ENCODE peak calls at places on chromosomes 1 and 21, in five cellular contexts. H is tibial nerve, A is A549, Z is heart left ventricle, G is stomach. T is an unnamed sample. For H3K4me1 and H3K9me3, the result is how much of the 10 kb centered on the place peaks cover.

GRCh38 chr1:74586253-74586897 is 74.0 kb upstream of the LRRC53 start:
- DNase-seq in A (no peak), Z (no peak), G (no peak), H (no peak), T (no peak)

GRCh38 chr1:9573723-9574122 is 15.0 kb upstream of the TMEM201 start:
- DNase-seq in Z (no peak), G (no peak), H (no peak), A (no peak), T (no peak)

GRCh38 chr1:223429313-223429731 is 36.1 kb downstream of the CCDC185 start:
- DNase-seq in Z (peak), G (no peak), A (no peak), H (no peak), T (no peak)

GRCh38 chr1:232806071-232806510 is 875 bp downstream of the MAP10 start:
- DNase-seq in H (no peak), G (no peak), A (no peak), Z (no peak), T (no peak)

GRCh38 chr1:91701494-91701869 is 184.5 kb downstream of the TGFBR3 start:
- DNase-seq in H (no peak), A (no peak), Z (no peak), G (no peak), T (no peak)

GRCh38 chr1:31706384-31707058 is 2.7 kb upstream of the COL16A1 start:
- DNase-seq in A (no peak), Z (no peak), G (no peak), H (no peak), T (no peak)

GRCh38 chr1:107139833-107140702 is 771 bp upstream of the NTNG1 start:
- DNase-seq in A (no peak), G (no peak), H (no peak), Z (no peak), T (no peak)

GRCh38 chr1:154747841-154748766 is 122.0 kb downstream of the KCNN3 start:
- DNase-seq in G (no peak), A (no peak), Z (peak), H (no peak), T (no peak)

GRCh38 chr1:27666791-27667254 is 5.2 kb downstream of the IFI6 start:
- DNase-seq in Z (no peak), A (no peak), H (no peak), G (no peak), T (no peak)

GRCh38 chr1:116506132-116507004 is 64.5 kb downstream of the CD58 start:
- DNase-seq in H (no peak), A (no peak), G (no peak), Z (no peak), T (no peak)

GRCh38 chr1:116508984-116509980 is 61.5 kb downstream of the CD58 start:
- DNase-seq in A (peak), G (no peak), Z (no peak), H (no peak), T (peak)

GRCh38 chr1:116510361-116510760 is 60.5 kb downstream of the CD58 start:
- DNase-seq in G (no peak), A (no peak), Z (no peak), H (no peak), T (no peak)

GRCh38 chr1:116511459-116512019 is 59.3 kb downstream of the CD58 start:
- DNase-seq in A (no peak), G (no peak), Z (no peak), H (no peak), T (no peak)

GRCh38 chr1:116508090-116508983 is 62.5 kb downstream of the CD58 start:
- DNase-seq in G (no peak), H (no peak), Z (no peak), A (no peak), T (no peak)
- H3K4me1 ChIP-seq in G (half or more), H (under half), Z (under half), A (half or more), T (under half)

GRCh38 chr1:114755006-114755936 is 2.5 kb downstream of the CSDE1 start:
- DNase-seq in A (no peak), H (no peak), Z (no peak), G (no peak), T (no peak)
- H3K9me3 ChIP-seq in A (under half), H (under half), Z (under half), G (under half), T (under half)

GRCh38 chr1:93033029-93033428 is 46.1 kb upstream of the MTF2 start:
- DNase-seq in H (no peak), G (no peak), A (no peak), Z (no peak), T (no peak)
- H3K27ac ChIP-seq in H (no peak), G (no peak), A (no peak), Z (no peak), T (no peak)

GRCh38 chr21:14916676-14917141 is 148.1 kb downstream of the NRIP1 start:
- DNase-seq in Z (no peak), A (no peak), H (no peak), G (no peak), T (no peak)

GRCh38 chr21:14913576-14914146 is 151.1 kb downstream of the NRIP1 start:
- DNase-seq in H (no peak), A (no peak), G (no peak), Z (no peak), T (no peak)

GRCh38 chr21:14911351-14911750 is 153.4 kb downstream of the NRIP1 start:
- DNase-seq in A (no peak), G (no peak), Z (no peak), H (no peak), T (no peak)
- H3K4me1 ChIP-seq in A (under half), G (under half), Z (under half), H (under half), T (under half)

GRCh38 chr1:49307452-49307851 is 530.8 kb upstream of the BEND5 start:
- DNase-seq in G (no peak), H (no peak), A (no peak), Z (no peak), T (no peak)
- H3K9me3 ChIP-seq in G (under half), H (under half), A (under half), Z (under half), T (under half)

DNA sequence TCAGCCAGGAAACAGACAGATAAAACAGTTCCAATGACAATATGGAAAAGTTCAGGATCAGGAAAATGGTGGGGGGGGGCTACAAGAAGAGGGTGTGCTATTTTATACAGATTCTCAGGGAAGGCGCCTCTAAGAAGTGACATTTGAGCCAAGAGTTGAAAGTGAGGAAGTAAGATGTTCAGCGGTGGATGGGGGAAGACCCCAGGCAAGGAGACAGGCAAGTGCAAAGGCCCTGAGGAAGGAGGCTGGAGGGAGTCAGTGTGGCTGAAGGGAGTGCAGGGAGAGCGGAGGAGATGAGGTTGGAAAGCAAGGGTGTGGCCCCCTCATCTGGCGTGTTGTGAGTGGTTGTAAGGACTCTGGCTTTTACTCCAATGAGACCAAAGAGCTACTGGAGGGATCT is 8.4 kb upstream of the PDZK1IP1 start:
- DNase-seq in H (no peak), Z (no peak), G (no peak), A (no peak), T (no peak)
- H3K27ac ChIP-seq in H (no peak), Z (no peak), G (no peak), A (no peak), T (no peak)

DNA sequence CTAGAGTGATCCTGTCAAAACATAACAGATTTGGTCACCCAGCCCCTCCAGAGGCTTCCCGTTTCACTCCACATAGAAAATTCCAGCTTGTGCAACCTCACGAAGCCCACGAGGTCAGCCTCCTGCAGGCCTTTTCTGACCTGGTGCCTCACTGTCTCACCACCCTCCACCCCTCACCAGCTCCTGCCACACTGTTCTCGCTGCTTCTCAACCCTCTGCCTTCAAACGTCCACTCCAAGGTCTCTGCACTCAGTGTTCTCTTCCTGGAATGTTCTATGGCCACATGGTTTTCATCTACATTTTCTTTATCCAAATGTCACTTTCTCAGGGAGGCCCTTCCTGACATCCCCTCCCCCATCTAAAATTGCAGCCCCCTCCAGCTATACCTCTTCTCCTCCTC is 178.9 kb downstream of the DHRS3 start:
- DNase-seq in H (no peak), G (no peak), Z (no peak), A (no peak), T (no peak)
- H3K4me1 ChIP-seq in H (under half), G (half or more), Z (under half), A (under half), T (under half)

GRCh38 chr1:73065585-73065984 is 783.2 kb upstream of the NEGR1 start:
- DNase-seq in G (no peak), Z (no peak), H (no peak), A (no peak), T (no peak)
- H3K9me3 ChIP-seq in G (under half), Z (under half), H (under half), A (under half), T (under half)